ENCODE peak calls at places on chromosomes 12 and 14, in ten cellular contexts. S is mucosa of descending colon, R is brain microvascular endothelial cell, Q is cardiac fibroblast, L is lung, D is tibial nerve, J is AG04450, I is body of pancreas, V is Panc1, W is lower leg skin. E is an unnamed sample.

GRCh38 chr12:4089147-4089606 is 184.4 kb upstream of the CCND2 start:
- DNase-seq in S (no peak), R (peak), Q (no peak), L (no peak), D (no peak), J (no peak), I (no peak), V (no peak), W (no peak), E (no peak)

GRCh38 chr14:51535443-51536044 is 116.2 kb upstream of the FRMD6 start:
- DNase-seq in S (no peak), R (no peak), Q (no peak), L (no peak), D (no peak), J (no peak), I (no peak), V (no peak), W (no peak), E (no peak)

GRCh38 chr12:99620159-99620479 is 27.4 kb upstream of the GARIN6 start:
- DNase-seq in S (no peak), R (no peak), Q (no peak), L (no peak), D (no peak), J (no peak), I (no peak), V (no peak), W (no peak), E (no peak)

GRCh38 chr14:37623552-37623951 is 28.1 kb downstream of the TTC6 start:
- DNase-seq in S (no peak), R (peak), Q (peak), L (no peak), D (no peak), J (no peak), I (no peak), V (no peak), W (peak), E (peak)

GRCh38 chr12:113196996-113197395 is 11.5 kb downstream of the RITA1 start:
- DNase-seq in S (no peak), R (peak), Q (peak), L (peak), D (peak), J (no peak), I (peak), V (peak), W (peak), E (no peak)

GRCh38 chr14:105351920-105352871 is 37.6 kb downstream of the PACS2 start:
- DNase-seq in S (peak), R (peak), Q (peak), L (peak), D (peak), J (peak), I (peak), V (peak), W (peak), E (peak)

GRCh38 chr12:67141405-67142018 is 127.6 kb upstream of the CAND1 start:
- DNase-seq in S (no peak), R (no peak), Q (no peak), L (no peak), D (no peak), J (no peak), I (no peak), V (no peak), W (no peak), E (no peak)

GRCh38 chr14:31529053-31529452 is 32.2 kb upstream of the NUBPL start:
- DNase-seq in S (no peak), R (peak), Q (peak), L (no peak), D (no peak), J (no peak), I (no peak), V (no peak), W (no peak), E (no peak)

GRCh38 chr14:99009875-99010274 is 262.1 kb downstream of the BCL11B start:
- DNase-seq in S (no peak), R (no peak), Q (no peak), L (no peak), D (no peak), J (no peak), I (no peak), V (no peak), W (no peak), E (no peak)

GRCh38 chr12:117032593-117033381 is 66.4 kb downstream of the TESC start:
- DNase-seq in S (no peak), R (no peak), Q (no peak), L (no peak), D (no peak), J (no peak), I (peak), V (no peak), W (no peak), E (no peak)

GRCh38 chr14:104333903-104334811 is 195.8 kb downstream of the KIF26A start:
- DNase-seq in S (peak), R (no peak), Q (no peak), L (no peak), D (no peak), J (no peak), I (no peak), V (no peak), W (no peak), E (no peak)

GRCh38 chr12:107393043-107393725 is 292.4 kb upstream of the PWP1 start:
- DNase-seq in S (no peak), R (no peak), Q (no peak), L (no peak), D (no peak), J (no peak), I (no peak), V (no peak), W (no peak), E (no peak)

GRCh38 chr14:37985826-37986470 is 221.8 kb upstream of the SSTR1 start:
- DNase-seq in S (no peak), R (peak), Q (peak), L (no peak), D (no peak), J (peak), I (peak), V (no peak), W (no peak), E (no peak)

GRCh38 chr12:68364893-68365725 is 32.9 kb upstream of the MDM1 start:
- DNase-seq in S (peak), R (peak), Q (peak), L (peak), D (peak), J (peak), I (peak), V (peak), W (peak), E (peak)
- TF ChIP-seq CTCF in S (no peak), R (peak), Q (no peak), L (no peak), D (no peak), J (no peak), I (no peak), V (no peak), W (no peak), E (no peak)

GRCh38 chr12:9149372-9149771 is 33.7 kb upstream of the A2M start:
- DNase-seq in S (no peak), R (no peak), Q (no peak), L (no peak), D (no peak), J (no peak), I (no peak), V (no peak), W (no peak), E (no peak)
- H3K4me3 ChIP-seq in S (no peak), R (no peak), Q (no peak), L (no peak), D (no peak), J (no peak), I (no peak), V (no peak), W (no peak), E (no peak)

GRCh38 chr12:109199324-109199723 is 82.9 kb downstream of the ACACB start:
- DNase-seq in S (no peak), R (no peak), Q (no peak), L (no peak), D (no peak), J (no peak), I (no peak), V (no peak), W (no peak), E (no peak)

GRCh38 chr12:109201496-109201885 is 85.1 kb downstream of the ACACB start:
- DNase-seq in S (no peak), R (no peak), Q (no peak), L (no peak), D (no peak), J (no peak), I (no peak), V (no peak), W (no peak), E (no peak)

GRCh38 chr12:109202770-109203169 is 86.4 kb downstream of the ACACB start:
- DNase-seq in S (no peak), R (no peak), Q (no peak), L (no peak), D (no peak), J (no peak), I (no peak), V (no peak), W (no peak), E (no peak)

GRCh38 chr12:109200825-109201495 is 84.6 kb downstream of the ACACB start:
- DNase-seq in S (no peak), R (no peak), Q (no peak), L (no peak), D (no peak), J (no peak), I (no peak), V (no peak), W (no peak), E (no peak)

GRCh38 chr12:109203480-109203879 is 87.1 kb downstream of the ACACB start:
- DNase-seq in S (no peak), R (no peak), Q (no peak), L (no peak), D (no peak), J (no peak), I (no peak), V (no peak), W (no peak), E (no peak)
- TF ChIP-seq CTCF in S (no peak), R (no peak), Q (no peak), L (no peak), D (no peak), J (no peak), I (no peak), V (no peak), W (no peak), E (no peak)

GRCh38 chr12:119071638-119072231 is 90.4 kb downstream of the SRRM4 start:
- DNase-seq in S (no peak), R (no peak), Q (no peak), L (no peak), D (no peak), J (no peak), I (no peak), V (no peak), W (no peak), E (no peak)
- H3K4me3 ChIP-seq in S (no peak), R (no peak), Q (no peak), L (no peak), D (no peak), J (no peak), I (no peak), V (no peak), W (no peak), E (no peak)

DNA sequence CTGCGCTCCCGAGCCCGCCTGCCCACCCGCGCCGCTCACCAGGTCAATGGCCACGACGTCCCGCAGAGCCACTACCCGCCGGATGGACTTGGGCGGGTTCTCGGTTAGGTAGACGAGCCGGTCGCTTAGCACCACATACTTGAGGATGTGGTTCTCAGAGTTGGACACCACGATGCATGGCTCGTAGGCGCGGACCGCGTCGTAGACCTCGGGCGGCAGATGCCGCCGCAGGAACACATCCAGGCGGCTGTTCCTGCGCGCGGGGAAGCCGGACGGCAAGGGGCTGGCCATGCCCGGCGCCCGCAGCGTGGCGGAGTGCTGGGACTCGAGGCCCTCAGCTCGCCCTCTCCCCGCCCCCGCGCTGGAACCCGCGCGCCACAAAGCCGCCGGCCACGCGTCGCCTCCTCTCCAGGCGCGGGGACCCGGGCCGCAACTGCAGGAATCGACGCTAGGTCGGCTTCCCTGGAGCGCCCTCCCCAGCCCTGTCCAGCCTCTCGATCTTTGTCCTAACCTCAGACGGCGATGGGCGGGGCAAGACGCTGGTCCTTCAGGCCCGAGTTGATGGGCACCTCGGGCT is at the start of gene C12orf56:
- DNase-seq in S (no peak), R (no peak), Q (no peak), L (no peak), D (no peak), J (no peak), I (no peak), V (no peak), W (no peak), E (no peak)
- TF ChIP-seq CTCF in S (no peak), R (no peak), Q (no peak), L (no peak), D (no peak), J (no peak), I (no peak), V (peak), W (no peak), E (peak)

GRCh38 chr12:12788131-12788530 is 2.7 kb downstream of the APOLD1 start:
- DNase-seq in S (no peak), R (no peak), Q (peak), L (no peak), D (no peak), J (no peak), I (no peak), V (no peak), W (no peak), E (no peak)
- H3K4me3 ChIP-seq in S (no peak), R (no peak), Q (no peak), L (no peak), D (no peak), J (no peak), I (no peak), V (no peak), W (no peak), E (no peak)

DNA sequence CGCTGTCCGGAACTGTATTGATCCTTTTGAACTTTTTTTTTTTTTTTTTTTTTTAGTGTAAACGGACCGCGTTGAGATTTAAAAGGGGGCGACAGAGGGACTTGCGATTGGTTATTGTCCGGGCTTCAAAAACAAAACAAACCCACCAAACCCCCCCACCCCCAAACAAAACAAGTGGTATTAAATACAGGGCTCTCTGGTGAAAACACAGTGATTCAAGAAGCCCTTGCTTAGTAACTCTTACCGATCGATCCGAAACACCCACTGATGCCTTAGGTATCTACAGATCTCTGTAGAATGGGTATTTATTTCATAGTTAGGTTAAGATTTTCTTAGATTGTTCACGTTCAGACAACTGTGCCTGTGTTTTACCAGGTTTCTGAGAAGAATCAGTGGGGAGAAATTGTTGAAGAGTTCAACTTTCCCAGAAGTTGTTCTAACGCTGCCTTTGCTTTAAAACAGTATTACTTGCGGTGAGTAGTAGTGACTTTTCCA is 1.4 kb downstream of the ARID2 start:
- DNase-seq in S (no peak), R (peak), Q (peak), L (no peak), D (no peak), J (no peak), I (peak), V (no peak), W (no peak), E (no peak)
- TF ChIP-seq CTCF in S (no peak), R (no peak), Q (no peak), L (no peak), D (no peak), J (no peak), I (no peak), V (no peak), W (no peak), E (no peak)

DNA sequence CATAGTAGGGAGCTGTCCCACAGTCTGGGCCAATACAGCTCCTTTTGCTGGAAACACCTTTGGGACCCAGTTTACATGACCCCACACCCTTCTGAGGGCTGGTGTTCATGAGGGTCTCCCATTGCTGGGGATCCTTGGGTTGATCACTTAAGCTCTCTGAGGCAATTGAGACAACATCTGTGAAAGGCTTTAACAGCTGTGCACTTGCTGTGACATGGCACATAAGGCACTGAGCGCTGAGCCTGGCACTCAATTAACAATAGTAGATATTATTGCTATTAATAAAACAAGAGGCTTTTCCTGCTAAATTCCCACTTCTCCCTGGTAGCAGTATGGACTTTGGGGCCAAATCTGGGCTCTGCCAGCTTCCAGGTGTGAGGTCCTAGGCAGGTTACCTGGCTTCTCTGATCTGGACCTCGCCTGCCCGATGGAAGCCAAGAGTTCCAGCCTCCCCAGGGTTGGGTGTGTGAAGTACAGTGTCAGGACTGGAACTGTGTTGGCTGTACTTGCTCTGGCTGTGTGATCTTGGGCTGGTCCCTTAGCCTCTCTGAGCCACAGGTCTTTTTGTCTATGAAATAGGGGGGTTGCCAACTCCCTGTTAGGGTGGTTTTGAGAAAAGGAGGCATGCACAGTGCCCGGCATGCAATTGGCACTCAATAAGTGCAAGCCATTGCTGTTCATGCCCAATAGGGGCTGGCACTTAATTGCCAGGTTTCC is 3.1 kb downstream of the SH2B3 start:
- DNase-seq in S (no peak), R (no peak), Q (no peak), L (no peak), D (no peak), J (no peak), I (no peak), V (no peak), W (no peak), E (no peak)
- H3K4me3 ChIP-seq in S (no peak), R (peak), Q (no peak), L (no peak), D (no peak), J (peak), I (no peak), V (peak), W (no peak), E (peak)